ENCODE peak calls at places on chromosomes 7 and 10, in seven cellular contexts. One of them, this sample, is unnamed. For H3K9me3 and H3K27me3, the result is how much of the 10 kb centered on the place peaks cover.

GRCh38 chr10:34689053-34689452 is 126.0 kb downstream of the PARD3 start:
- DNase-seq in DND-41: no peak
- DNase-seq in cardiac muscle cell: peak
- DNase-seq in ascending aorta: no peak
- DNase-seq in Peyer's patch: no peak
- DNase-seq in ovary: no peak
- DNase-seq in tibial artery: peak
- DNase-seq in this sample: no peak

GRCh38 chr7:101159696-101160674 is 5.4 kb downstream of the VGF start:
- DNase-seq in ascending aorta: no peak
- DNase-seq in ovary: no peak
- DNase-seq in Peyer's patch: no peak
- DNase-seq in tibial artery: no peak
- DNase-seq in cardiac muscle cell: no peak
- DNase-seq in DND-41: no peak
- DNase-seq in this sample: no peak

GRCh38 chr10:125085281-125085680 is 75.1 kb downstream of the CTBP2 start:
- DNase-seq in cardiac muscle cell: peak
- DNase-seq in tibial artery: no peak
- DNase-seq in ascending aorta: no peak
- DNase-seq in ovary: no peak
- DNase-seq in DND-41: no peak
- DNase-seq in Peyer's patch: no peak
- DNase-seq in this sample: peak

GRCh38 chr7:105677803-105678583 is 96.7 kb upstream of the EFCAB10 start:
- DNase-seq in Peyer's patch: peak
- DNase-seq in cardiac muscle cell: no peak
- DNase-seq in tibial artery: peak
- DNase-seq in ascending aorta: peak
- DNase-seq in DND-41: peak
- DNase-seq in ovary: no peak
- DNase-seq in this sample: no peak

GRCh38 chr10:94299417-94299816 is 63.3 kb downstream of the NOC3L start:
- DNase-seq in ovary: no peak
- DNase-seq in ascending aorta: no peak
- DNase-seq in Peyer's patch: no peak
- DNase-seq in DND-41: peak
- DNase-seq in tibial artery: no peak
- DNase-seq in cardiac muscle cell: peak
- DNase-seq in this sample: no peak

GRCh38 chr10:124287071-124287685 is 131.5 kb downstream of the OAT start:
- DNase-seq in ascending aorta: no peak
- DNase-seq in ovary: peak
- DNase-seq in tibial artery: no peak
- DNase-seq in Peyer's patch: peak
- DNase-seq in DND-41: no peak
- DNase-seq in cardiac muscle cell: no peak
- DNase-seq in this sample: peak

GRCh38 chr7:155984609-155985405 is 172.5 kb upstream of the SHH start:
- DNase-seq in Peyer's patch: peak
- DNase-seq in tibial artery: no peak
- DNase-seq in ovary: peak
- DNase-seq in ascending aorta: no peak
- DNase-seq in DND-41: no peak
- DNase-seq in cardiac muscle cell: no peak
- DNase-seq in this sample: peak

GRCh38 chr10:21675157-21675796 is 141.2 kb downstream of the MLLT10 start:
- DNase-seq in cardiac muscle cell: peak
- DNase-seq in DND-41: peak
- DNase-seq in Peyer's patch: peak
- DNase-seq in ovary: no peak
- DNase-seq in ascending aorta: no peak
- DNase-seq in tibial artery: no peak
- DNase-seq in this sample: no peak

GRCh38 chr7:139733751-139734150 is 44.0 kb downstream of the HIPK2 start:
- DNase-seq in tibial artery: no peak
- DNase-seq in Peyer's patch: no peak
- DNase-seq in ascending aorta: no peak
- DNase-seq in ovary: no peak
- DNase-seq in DND-41: no peak
- DNase-seq in cardiac muscle cell: peak
- DNase-seq in this sample: no peak

GRCh38 chr7:112423987-112424386 is 26.3 kb upstream of the IFRD1 start:
- DNase-seq in ascending aorta: no peak
- DNase-seq in tibial artery: no peak
- DNase-seq in Peyer's patch: no peak
- DNase-seq in cardiac muscle cell: no peak
- DNase-seq in DND-41: peak
- DNase-seq in ovary: no peak
- DNase-seq in this sample: no peak

GRCh38 chr10:44995581-44995913 is 5.2 kb upstream of the ZNF22 start:
- DNase-seq in ascending aorta: no peak
- DNase-seq in cardiac muscle cell: no peak
- DNase-seq in ovary: no peak
- DNase-seq in tibial artery: no peak
- DNase-seq in Peyer's patch: no peak
- DNase-seq in DND-41: peak
- DNase-seq in this sample: no peak

GRCh38 chr10:116892873-116893685 is 43.8 kb downstream of the ENO4 start:
- DNase-seq in Peyer's patch: no peak
- DNase-seq in cardiac muscle cell: peak
- DNase-seq in tibial artery: no peak
- DNase-seq in ascending aorta: no peak
- DNase-seq in DND-41: no peak
- DNase-seq in ovary: no peak
- DNase-seq in this sample: no peak

GRCh38 chr7:66627151-66627681 is 1.5 kb upstream of the KCTD7 start:
- DNase-seq in DND-41: no peak
- DNase-seq in ovary: no peak
- DNase-seq in cardiac muscle cell: peak
- DNase-seq in ascending aorta: no peak
- DNase-seq in Peyer's patch: no peak
- DNase-seq in tibial artery: no peak
- DNase-seq in this sample: peak

GRCh38 chr10:93465806-93466675 is 16.1 kb downstream of the MYOF start:
- DNase-seq in ascending aorta: peak
- DNase-seq in DND-41: no peak
- DNase-seq in Peyer's patch: peak
- DNase-seq in ovary: peak
- DNase-seq in cardiac muscle cell: peak
- DNase-seq in tibial artery: peak
- DNase-seq in this sample: peak

GRCh38 chr7:100692578-100692961 is 1.5 kb downstream of the GIGYF1 start:
- DNase-seq in ovary: peak
- DNase-seq in Peyer's patch: no peak
- DNase-seq in cardiac muscle cell: no peak
- DNase-seq in ascending aorta: no peak
- DNase-seq in tibial artery: no peak
- DNase-seq in DND-41: no peak
- DNase-seq in this sample: no peak

GRCh38 chr7:120797026-120797645 is 60.8 kb downstream of the TSPAN12 start:
- DNase-seq in ascending aorta: no peak
- DNase-seq in tibial artery: no peak
- DNase-seq in cardiac muscle cell: no peak
- DNase-seq in Peyer's patch: no peak
- DNase-seq in ovary: no peak
- DNase-seq in DND-41: no peak
- DNase-seq in this sample: no peak

GRCh38 chr7:48309720-48310119 is 138.5 kb downstream of the ABCA13 start:
- DNase-seq in ascending aorta: no peak
- DNase-seq in tibial artery: no peak
- DNase-seq in DND-41: no peak
- DNase-seq in ovary: no peak
- DNase-seq in cardiac muscle cell: no peak
- DNase-seq in Peyer's patch: no peak
- DNase-seq in this sample: no peak

GRCh38 chr7:23530355-23530754 is 1.4 kb downstream of the TRA2A start:
- DNase-seq in DND-41: no peak
- DNase-seq in tibial artery: no peak
- DNase-seq in ascending aorta: no peak
- DNase-seq in cardiac muscle cell: peak
- DNase-seq in Peyer's patch: no peak
- DNase-seq in ovary: no peak
- DNase-seq in this sample: no peak

GRCh38 chr10:71756441-71757191 is 16.7 kb downstream of the VSIR start:
- DNase-seq in DND-41: no peak
- DNase-seq in cardiac muscle cell: no peak
- DNase-seq in tibial artery: no peak
- DNase-seq in Peyer's patch: no peak
- DNase-seq in ovary: no peak
- DNase-seq in ascending aorta: no peak
- DNase-seq in this sample: no peak

GRCh38 chr10:11988924-11989323 is 53.7 kb downstream of the UPF2 start:
- DNase-seq in DND-41: no peak
- DNase-seq in tibial artery: no peak
- DNase-seq in ascending aorta: no peak
- DNase-seq in ovary: no peak
- DNase-seq in cardiac muscle cell: no peak
- DNase-seq in Peyer's patch: no peak
- DNase-seq in this sample: no peak

GRCh38 chr7:115274-115911 is 77.0 kb upstream of the FAM20C start:
- DNase-seq in tibial artery: no peak
- DNase-seq in DND-41: no peak
- DNase-seq in ascending aorta: no peak
- DNase-seq in Peyer's patch: no peak
- DNase-seq in cardiac muscle cell: peak
- DNase-seq in ovary: no peak
- DNase-seq in this sample: peak

DNA sequence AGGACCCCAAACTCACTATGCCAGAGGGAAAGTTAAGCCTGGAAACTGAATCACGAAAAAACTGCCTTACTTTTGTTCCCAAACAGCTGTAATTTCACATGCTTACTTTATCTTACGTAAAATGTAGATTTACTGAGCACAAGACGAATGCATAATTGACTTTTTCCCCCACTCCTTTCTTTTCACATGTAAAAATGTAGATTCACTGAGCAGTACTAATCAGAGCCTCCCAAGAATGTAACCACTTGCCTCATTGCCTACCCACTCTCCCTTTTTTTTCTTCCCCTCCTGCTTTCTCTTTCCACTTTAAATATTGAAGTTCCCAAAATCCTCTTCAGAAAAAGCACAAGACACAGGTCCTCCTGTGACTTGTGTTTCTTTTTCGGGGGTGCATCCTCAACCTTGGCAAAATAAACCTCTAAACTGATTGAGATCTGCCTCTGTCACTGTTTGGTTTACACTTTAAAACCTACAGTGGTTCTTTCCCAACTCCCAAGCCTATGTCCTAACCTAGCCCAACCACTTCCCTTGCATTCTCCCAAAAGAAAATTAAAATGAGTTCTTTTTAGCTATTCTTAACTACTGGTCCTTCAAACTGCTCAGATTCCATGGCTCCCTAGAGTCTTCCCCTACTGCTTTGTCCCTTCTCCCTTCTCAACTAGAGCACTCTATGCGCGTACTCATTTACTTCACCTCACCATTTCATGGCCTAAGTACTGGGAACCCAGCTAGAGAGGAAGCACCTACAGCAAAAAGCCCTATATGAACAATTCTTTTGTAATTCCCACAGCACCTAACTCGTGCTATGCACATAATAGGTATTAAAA is 236.6 kb upstream of the MKLN1 start:
- DNase-seq in ovary: no peak
- DNase-seq in ascending aorta: no peak
- DNase-seq in Peyer's patch: no peak
- DNase-seq in DND-41: no peak
- DNase-seq in cardiac muscle cell: peak
- DNase-seq in tibial artery: no peak
- DNase-seq in this sample: no peak
- H3K4me3 ChIP-seq in ovary: no peak
- H3K4me3 ChIP-seq in ascending aorta: no peak
- H3K4me3 ChIP-seq in Peyer's patch: no peak
- H3K4me3 ChIP-seq in DND-41: no peak
- H3K4me3 ChIP-seq in cardiac muscle cell: no peak
- H3K4me3 ChIP-seq in tibial artery: no peak
- H3K4me3 ChIP-seq in this sample: no peak

DNA sequence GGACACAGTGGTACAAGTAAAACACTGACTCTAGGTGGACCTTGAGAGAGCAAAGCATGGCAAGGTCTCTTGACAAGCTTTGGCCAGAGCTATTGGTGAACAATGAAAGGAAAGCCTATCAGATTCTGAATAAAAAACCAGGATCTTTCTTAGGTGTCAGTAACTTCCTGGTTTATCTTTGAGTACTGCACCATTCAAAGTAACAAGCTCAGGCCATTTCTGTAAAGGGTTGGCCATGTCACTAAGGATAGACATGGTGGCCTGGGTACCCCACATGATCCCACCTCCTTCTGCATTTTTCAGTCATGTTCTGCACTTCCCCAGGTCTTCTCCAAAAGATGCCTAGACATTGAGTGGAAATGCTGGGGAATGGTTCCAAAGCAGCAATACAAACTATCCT is 242.1 kb downstream of the ARHGAP12 start:
- DNase-seq in DND-41: no peak
- DNase-seq in ascending aorta: no peak
- DNase-seq in Peyer's patch: no peak
- DNase-seq in tibial artery: no peak
- DNase-seq in cardiac muscle cell: no peak
- DNase-seq in ovary: no peak
- DNase-seq in this sample: no peak
- H3K9me3 ChIP-seq in DND-41: under half
- H3K9me3 ChIP-seq in ascending aorta: half or more
- H3K9me3 ChIP-seq in Peyer's patch: under half
- H3K9me3 ChIP-seq in tibial artery: under half
- H3K9me3 ChIP-seq in cardiac muscle cell: under half
- H3K9me3 ChIP-seq in ovary: under half
- H3K9me3 ChIP-seq in this sample: under half

DNA sequence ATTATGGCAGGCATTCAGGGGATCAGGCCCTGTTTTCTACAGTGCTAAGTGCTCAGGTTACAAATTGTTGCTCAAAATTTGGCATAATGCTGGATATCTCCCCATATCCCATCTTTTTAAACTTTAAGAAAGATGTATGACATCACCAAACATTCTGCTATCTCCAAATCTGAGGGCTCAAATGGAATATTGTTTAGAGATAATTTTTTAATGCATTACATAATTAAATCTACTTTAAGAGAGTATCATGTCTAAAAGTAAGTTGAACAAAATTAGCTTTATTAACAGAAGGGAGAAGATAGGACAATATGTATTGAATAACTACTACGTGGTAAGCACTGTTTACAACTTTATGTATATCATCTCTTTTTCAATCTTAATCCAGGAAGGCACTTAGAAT is 13.9 kb downstream of the NT5C3A start:
- DNase-seq in tibial artery: no peak
- DNase-seq in ovary: no peak
- DNase-seq in cardiac muscle cell: no peak
- DNase-seq in Peyer's patch: no peak
- DNase-seq in ascending aorta: no peak
- DNase-seq in DND-41: no peak
- DNase-seq in this sample: no peak
- H3K27me3 ChIP-seq in tibial artery: under half
- H3K27me3 ChIP-seq in ovary: under half
- H3K27me3 ChIP-seq in cardiac muscle cell: under half
- H3K27me3 ChIP-seq in Peyer's patch: under half
- H3K27me3 ChIP-seq in ascending aorta: under half
- H3K27me3 ChIP-seq in DND-41: under half
- H3K27me3 ChIP-seq in this sample: under half

DNA sequence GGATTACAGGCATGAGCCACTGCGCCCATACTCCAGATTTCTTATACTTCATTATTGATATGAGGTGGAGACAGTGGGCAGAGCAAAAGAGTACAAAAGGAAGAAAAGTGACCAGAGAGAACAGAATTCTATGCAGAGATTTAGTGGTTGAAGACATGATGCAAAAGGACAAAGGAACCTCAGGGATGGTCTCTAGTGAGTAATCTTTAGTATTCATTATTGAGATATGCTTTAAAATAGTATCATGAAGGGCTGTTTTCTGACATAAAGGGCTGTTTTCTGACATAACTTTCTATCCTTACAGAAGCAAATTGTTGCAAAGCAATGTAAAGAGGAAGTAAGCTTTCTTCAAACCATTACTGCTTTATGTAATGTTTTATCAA is 81.1 kb upstream of the OIT3 start:
- DNase-seq in cardiac muscle cell: no peak
- DNase-seq in DND-41: no peak
- DNase-seq in ascending aorta: no peak
- DNase-seq in Peyer's patch: no peak
- DNase-seq in ovary: no peak
- DNase-seq in tibial artery: no peak
- DNase-seq in this sample: no peak
- H3K4me3 ChIP-seq in cardiac muscle cell: no peak
- H3K4me3 ChIP-seq in DND-41: no peak
- H3K4me3 ChIP-seq in ascending aorta: no peak
- H3K4me3 ChIP-seq in Peyer's patch: no peak
- H3K4me3 ChIP-seq in ovary: no peak
- H3K4me3 ChIP-seq in tibial artery: no peak
- H3K4me3 ChIP-seq in this sample: no peak

This sample was measured in sigmoid colon.